ENCODE peak calls at places on chromosomes 12 and 14, in six cellular contexts. V is stomach, T is suprapubic skin, Q is esophagus muscularis mucosa, X is transverse colon, U is prostate gland. Z is an unnamed sample.

GRCh38 chr12:33438025-33438772 is 1.4 kb downstream of the SYT10 start:
- DNase-seq in V (no peak), T (no peak), Q (no peak), X (no peak), U (no peak), Z (no peak)

GRCh38 chr14:85917631-85918030 is 387.7 kb downstream of the FLRT2 start:
- DNase-seq in V (no peak), T (no peak), Q (no peak), X (no peak), U (no peak), Z (no peak)

GRCh38 chr14:69719501-69719951 is 47.4 kb upstream of the SRSF5 start:
- DNase-seq in V (no peak), T (no peak), Q (no peak), X (peak; percentile 37), U (peak; percentile 22), Z (no peak)

GRCh38 chr14:90759370-90760054 is 56.7 kb downstream of the TTC7B start:
- DNase-seq in V (peak; percentile 43), T (peak; percentile 53), Q (peak; percentile 86), X (no peak), U (no peak), Z (no peak)

GRCh38 chr12:69007166-69007857 is 74.3 kb upstream of the CPM start:
- DNase-seq in V (peak; percentile 29), T (no peak), Q (peak; percentile 90), X (peak; percentile 29), U (peak; percentile 23), Z (no peak)

GRCh38 chr12:64780531-64781373 is 21.5 kb upstream of the GNS start:
- DNase-seq in V (peak; percentile 87), T (no peak), Q (no peak), X (peak; percentile 70), U (peak; percentile 52), Z (no peak)

GRCh38 chr12:95402096-95402495 is 71.9 kb upstream of the METAP2 start:
- DNase-seq in V (no peak), T (no peak), Q (no peak), X (no peak), U (no peak), Z (no peak)

GRCh38 chr14:50213795-50214194 is 17.6 kb downstream of the SOS2 start:
- DNase-seq in V (no peak), T (no peak), Q (no peak), X (no peak), U (no peak), Z (no peak)

GRCh38 chr14:36942522-36943245 is 229.7 kb downstream of the SLC25A21 start:
- DNase-seq in V (no peak), T (no peak), Q (no peak), X (no peak), U (no peak), Z (no peak)

GRCh38 chr12:52796839-52797528 is 1.1 kb upstream of the KRT3 start:
- DNase-seq in V (no peak), T (no peak), Q (no peak), X (no peak), U (no peak), Z (no peak)

GRCh38 chr14:31024577-31025334 is 693 bp upstream of the AP4S1 start:
- DNase-seq in V (no peak), T (no peak), Q (no peak), X (no peak), U (no peak), Z (no peak)

GRCh38 chr12:60630796-60631195 is 1035.0 kb downstream of the SLC16A7 start:
- DNase-seq in V (no peak), T (no peak), Q (no peak), X (no peak), U (no peak), Z (no peak)

GRCh38 chr12:11228268-11228879 is 41.1 kb downstream of the PRB3 start:
- DNase-seq in V (peak; percentile 35), T (no peak), Q (no peak), X (peak; percentile 37), U (peak; percentile 12), Z (no peak)

GRCh38 chr12:70756791-70757190 is 119.6 kb upstream of the PTPRB start:
- DNase-seq in V (no peak), T (no peak), Q (no peak), X (no peak), U (no peak), Z (no peak)

GRCh38 chr12:123389560-123390351 is 5.8 kb downstream of the KMT5A start:
- DNase-seq in V (peak; percentile 67), T (peak; percentile 84), Q (no peak), X (peak; percentile 79), U (peak; percentile 64), Z (no peak)

GRCh38 chr12:131104464-131105350 is 151.0 kb downstream of the ADGRD1 start:
- DNase-seq in V (peak; percentile 87), T (peak; percentile 92), Q (no peak), X (peak; percentile 87), U (peak; percentile 69), Z (peak; percentile 48)

GRCh38 chr12:24778486-24779304 is 170.2 kb downstream of the BCAT1 start:
- DNase-seq in V (no peak), T (no peak), Q (no peak), X (no peak), U (no peak), Z (no peak)

GRCh38 chr12:77226398-77226797 is 161.0 kb upstream of the E2F7 start:
- DNase-seq in V (no peak), T (no peak), Q (no peak), X (no peak), U (no peak), Z (no peak)

GRCh38 chr12:91381309-91381804 is 198.7 kb upstream of the DCN start:
- DNase-seq in V (peak; percentile 48), T (no peak), Q (no peak), X (no peak), U (peak; percentile 51), Z (no peak)

GRCh38 chr12:12645485-12645884 is 33.8 kb downstream of the CREBL2 start:
- DNase-seq in V (no peak), T (no peak), Q (no peak), X (peak; percentile 22), U (no peak), Z (no peak)

GRCh38 chr12:50222275-50222783 is 55.2 kb upstream of the CERS5 start:
- DNase-seq in V (peak; percentile 33), T (peak; percentile 82), Q (no peak), X (peak; percentile 52), U (peak; percentile 57), Z (peak; percentile 54)

GRCh38 chr12:50221228-50222008 is 54.2 kb upstream of the CERS5 start:
- DNase-seq in V (no peak), T (no peak), Q (no peak), X (no peak), U (peak; percentile 53), Z (no peak)

GRCh38 chr12:50220357-50221061 is 53.3 kb upstream of the CERS5 start:
- DNase-seq in V (no peak), T (no peak), Q (no peak), X (no peak), U (peak; percentile 82), Z (no peak)

GRCh38 chr12:50219544-50219943 is 52.4 kb upstream of the CERS5 start:
- DNase-seq in V (no peak), T (no peak), Q (no peak), X (no peak), U (no peak), Z (no peak)

GRCh38 chr12:50224026-50224692 is 57.0 kb upstream of the CERS5 start:
- DNase-seq in V (peak; percentile 51), T (no peak), Q (no peak), X (peak; percentile 27), U (peak; percentile 21), Z (peak; percentile 50)
- TF ChIP-seq POLR2AphosphoS5 in V (peak; percentile 68), T (no peak), Q (no peak), X (no peak), U (no peak), Z (no peak)

GRCh38 chr14:93105362-93105761 is 10.4 kb downstream of the ITPK1 start:
- DNase-seq in V (peak; percentile 41), T (no peak), Q (no peak), X (peak; percentile 57), U (no peak), Z (no peak)

GRCh38 chr14:93107383-93107782 is 8.3 kb downstream of the ITPK1 start:
- DNase-seq in V (no peak), T (no peak), Q (no peak), X (peak; percentile 41), U (no peak), Z (no peak)

GRCh38 chr14:93108105-93108504 is 7.6 kb downstream of the ITPK1 start:
- DNase-seq in V (no peak), T (no peak), Q (no peak), X (no peak), U (no peak), Z (no peak)

GRCh38 chr14:93104961-93105360 is 10.8 kb downstream of the ITPK1 start:
- DNase-seq in V (no peak), T (no peak), Q (no peak), X (no peak), U (no peak), Z (no peak)

DNA sequence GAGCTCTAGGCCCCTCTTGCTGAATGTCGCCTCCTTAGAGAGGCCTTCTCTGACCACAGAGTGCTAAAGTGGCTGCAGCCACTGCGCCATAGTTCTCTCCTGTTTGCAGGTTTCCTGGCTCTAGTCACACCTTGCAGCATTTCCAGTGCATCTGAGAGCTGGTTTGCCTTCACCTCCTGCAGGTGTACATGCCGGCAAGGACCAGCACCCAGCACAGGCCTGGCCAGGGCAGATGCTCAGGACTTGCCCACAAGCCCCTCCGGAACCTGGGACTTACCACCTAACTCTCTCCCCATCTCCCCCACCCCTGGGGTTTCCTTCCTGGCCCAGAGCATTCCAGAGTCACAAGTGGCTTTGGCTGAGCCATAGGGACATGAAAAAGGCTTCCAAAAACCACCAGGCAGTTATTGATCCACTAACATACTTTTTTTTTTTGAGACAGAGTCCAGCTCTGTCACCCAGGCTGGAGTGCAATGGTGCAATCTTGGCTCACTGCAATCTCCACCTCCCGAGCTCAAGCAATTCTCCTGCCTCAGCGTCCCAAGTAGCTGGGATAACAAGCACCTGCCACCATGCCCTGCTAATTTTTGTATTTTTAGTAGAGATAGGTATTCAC is 9.1 kb downstream of the ITPK1 start:
- DNase-seq in V (no peak), T (no peak), Q (no peak), X (no peak), U (no peak), Z (no peak)
- H3K4me1 ChIP-seq in V (peaks cover 7% of the 10 kb centered on the region), T (peaks cover 7% of the 10 kb centered on the region), Q (peaks cover 52% of the 10 kb centered on the region), X (peaks cover 22% of the 10 kb centered on the region), U (no peaks in the 10 kb centered on the region), Z (no peaks in the 10 kb centered on the region)

GRCh38 chr12:50685641-50686040 is 78.3 kb upstream of the ATF1 start:
- DNase-seq in V (no peak), T (no peak), Q (no peak), X (no peak), U (no peak), Z (no peak)
- H3K36me3 ChIP-seq in V (peaks cover 98% of the 10 kb centered on the region), T (peaks cover 88% of the 10 kb centered on the region), Q (peaks cover 49% of the 10 kb centered on the region), X (no peaks in the 10 kb centered on the region), U (no peaks in the 10 kb centered on the region), Z (no peaks in the 10 kb centered on the region)

GRCh38 chr12:107641154-107641553 is 44.4 kb upstream of the PWP1 start:
- DNase-seq in V (no peak), T (no peak), Q (no peak), X (no peak), U (no peak), Z (no peak)

GRCh38 chr12:107645630-107646333 is 39.8 kb upstream of the PWP1 start:
- DNase-seq in V (no peak), T (no peak), Q (no peak), X (no peak), U (no peak), Z (no peak)

DNA sequence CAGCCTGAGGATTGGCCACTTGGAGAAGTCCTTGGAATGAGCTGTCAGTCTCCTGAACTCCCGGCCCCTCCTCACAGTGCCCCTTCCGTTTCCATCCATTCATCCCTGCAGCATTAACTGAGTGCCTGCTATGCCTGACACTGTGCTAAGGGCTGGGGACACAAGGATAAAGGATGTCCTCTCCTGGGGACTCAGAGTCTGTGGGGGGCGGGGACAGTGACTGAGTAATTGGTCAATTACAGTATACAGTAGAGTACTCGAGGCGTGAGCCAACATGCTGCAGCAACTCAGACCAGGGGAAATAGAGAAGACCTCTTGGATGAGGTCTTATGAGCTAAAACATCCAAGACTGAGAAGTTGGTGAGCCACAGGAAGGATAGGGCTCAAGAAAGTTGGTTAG is 43.4 kb upstream of the PWP1 start:
- DNase-seq in V (no peak), T (no peak), Q (no peak), X (no peak), U (no peak), Z (no peak)
- TF ChIP-seq POLR2AphosphoS5 in V (no peak), T (no peak), Q (no peak), X (no peak), U (no peak), Z (no peak)